ENCODE peak calls at places on chromosomes 13 and 19, in ten cellular contexts. One of them, this sample, is unnamed.

GRCh38 chr13:47046706-47047105 is 149.9 kb upstream of the HTR2A start:
- DNase-seq in CD4-positive, alpha-beta T cell: no peak
- DNase-seq in RPMI7951: no peak
- DNase-seq in MV-4-11: no peak
- DNase-seq in mesothelial cell of epicardium: no peak
- DNase-seq in GM12892: no peak
- DNase-seq in keratinocyte: no peak
- DNase-seq in sciatic nerve: no peak
- DNase-seq in naive thymus-derived CD4-positive, alpha-beta T cell: no peak
- DNase-seq in posterior vena cava: no peak
- DNase-seq in this sample: no peak

GRCh38 chr19:38298841-38299680 is 5.0 kb upstream of the C19orf33 start:
- DNase-seq in CD4-positive, alpha-beta T cell: no peak
- DNase-seq in RPMI7951: no peak
- DNase-seq in naive thymus-derived CD4-positive, alpha-beta T cell: no peak
- DNase-seq in MV-4-11: no peak
- DNase-seq in keratinocyte: no peak
- DNase-seq in mesothelial cell of epicardium: no peak
- DNase-seq in GM12892: no peak
- DNase-seq in posterior vena cava: no peak
- DNase-seq in sciatic nerve: no peak
- DNase-seq in this sample: no peak

GRCh38 chr13:48840366-48840765 is 135.3 kb upstream of the FNDC3A start:
- DNase-seq in keratinocyte: no peak
- DNase-seq in naive thymus-derived CD4-positive, alpha-beta T cell: no peak
- DNase-seq in posterior vena cava: no peak
- DNase-seq in RPMI7951: no peak
- DNase-seq in mesothelial cell of epicardium: no peak
- DNase-seq in sciatic nerve: no peak
- DNase-seq in MV-4-11: no peak
- DNase-seq in GM12892: no peak
- DNase-seq in CD4-positive, alpha-beta T cell: no peak
- DNase-seq in this sample: no peak

GRCh38 chr13:51501592-51502205 is 48.9 kb upstream of the INTS6 start:
- DNase-seq in MV-4-11: peak
- DNase-seq in GM12892: no peak
- DNase-seq in keratinocyte: no peak
- DNase-seq in mesothelial cell of epicardium: no peak
- DNase-seq in CD4-positive, alpha-beta T cell: no peak
- DNase-seq in posterior vena cava: no peak
- DNase-seq in RPMI7951: peak
- DNase-seq in sciatic nerve: no peak
- DNase-seq in naive thymus-derived CD4-positive, alpha-beta T cell: no peak
- DNase-seq in this sample: peak

GRCh38 chr19:19115954-19116353 is 22.3 kb downstream of the TMEM161A start:
- DNase-seq in posterior vena cava: no peak
- DNase-seq in GM12892: peak
- DNase-seq in CD4-positive, alpha-beta T cell: peak
- DNase-seq in keratinocyte: no peak
- DNase-seq in MV-4-11: no peak
- DNase-seq in RPMI7951: peak
- DNase-seq in sciatic nerve: no peak
- DNase-seq in naive thymus-derived CD4-positive, alpha-beta T cell: no peak
- DNase-seq in mesothelial cell of epicardium: no peak
- DNase-seq in this sample: no peak

GRCh38 chr19:920051-920857 is 3.1 kb downstream of the KISS1R start:
- DNase-seq in RPMI7951: peak
- DNase-seq in posterior vena cava: no peak
- DNase-seq in GM12892: peak
- DNase-seq in MV-4-11: peak
- DNase-seq in naive thymus-derived CD4-positive, alpha-beta T cell: peak
- DNase-seq in mesothelial cell of epicardium: no peak
- DNase-seq in sciatic nerve: no peak
- DNase-seq in CD4-positive, alpha-beta T cell: peak
- DNase-seq in keratinocyte: no peak
- DNase-seq in this sample: no peak

GRCh38 chr19:43902399-43902798 is 32.7 kb downstream of the ZNF45 start:
- DNase-seq in mesothelial cell of epicardium: no peak
- DNase-seq in CD4-positive, alpha-beta T cell: no peak
- DNase-seq in naive thymus-derived CD4-positive, alpha-beta T cell: no peak
- DNase-seq in keratinocyte: no peak
- DNase-seq in RPMI7951: no peak
- DNase-seq in posterior vena cava: no peak
- DNase-seq in MV-4-11: no peak
- DNase-seq in GM12892: no peak
- DNase-seq in sciatic nerve: no peak
- DNase-seq in this sample: no peak

GRCh38 chr13:76620036-76620435 is 266.2 kb downstream of the KCTD12 start:
- DNase-seq in naive thymus-derived CD4-positive, alpha-beta T cell: no peak
- DNase-seq in RPMI7951: no peak
- DNase-seq in mesothelial cell of epicardium: no peak
- DNase-seq in keratinocyte: no peak
- DNase-seq in GM12892: no peak
- DNase-seq in CD4-positive, alpha-beta T cell: no peak
- DNase-seq in posterior vena cava: no peak
- DNase-seq in sciatic nerve: no peak
- DNase-seq in MV-4-11: no peak
- DNase-seq in this sample: peak

GRCh38 chr13:20669162-20669561 is 34.3 kb upstream of the IL17D start:
- DNase-seq in RPMI7951: no peak
- DNase-seq in posterior vena cava: no peak
- DNase-seq in keratinocyte: no peak
- DNase-seq in naive thymus-derived CD4-positive, alpha-beta T cell: no peak
- DNase-seq in GM12892: no peak
- DNase-seq in mesothelial cell of epicardium: no peak
- DNase-seq in MV-4-11: no peak
- DNase-seq in sciatic nerve: no peak
- DNase-seq in CD4-positive, alpha-beta T cell: no peak
- DNase-seq in this sample: no peak

GRCh38 chr13:93624371-93624777 is 397.8 kb downstream of the GPC6 start:
- DNase-seq in GM12892: no peak
- DNase-seq in naive thymus-derived CD4-positive, alpha-beta T cell: no peak
- DNase-seq in MV-4-11: no peak
- DNase-seq in keratinocyte: no peak
- DNase-seq in sciatic nerve: no peak
- DNase-seq in posterior vena cava: no peak
- DNase-seq in RPMI7951: no peak
- DNase-seq in mesothelial cell of epicardium: no peak
- DNase-seq in CD4-positive, alpha-beta T cell: no peak
- DNase-seq in this sample: peak

GRCh38 chr19:771332-771785 is 20.4 kb downstream of the MISP start:
- DNase-seq in CD4-positive, alpha-beta T cell: peak
- DNase-seq in MV-4-11: peak
- DNase-seq in GM12892: peak
- DNase-seq in mesothelial cell of epicardium: no peak
- DNase-seq in posterior vena cava: no peak
- DNase-seq in naive thymus-derived CD4-positive, alpha-beta T cell: no peak
- DNase-seq in keratinocyte: no peak
- DNase-seq in RPMI7951: peak
- DNase-seq in sciatic nerve: no peak
- DNase-seq in this sample: peak

GRCh38 chr19:53657778-53658177 is 26.0 kb downstream of the DPRX start:
- DNase-seq in keratinocyte: no peak
- DNase-seq in MV-4-11: no peak
- DNase-seq in naive thymus-derived CD4-positive, alpha-beta T cell: no peak
- DNase-seq in sciatic nerve: no peak
- DNase-seq in GM12892: no peak
- DNase-seq in CD4-positive, alpha-beta T cell: no peak
- DNase-seq in mesothelial cell of epicardium: no peak
- DNase-seq in RPMI7951: no peak
- DNase-seq in posterior vena cava: no peak
- DNase-seq in this sample: no peak

GRCh38 chr13:43014162-43014561 is 9.2 kb upstream of the DNAJC15 start:
- DNase-seq in posterior vena cava: no peak
- DNase-seq in CD4-positive, alpha-beta T cell: no peak
- DNase-seq in GM12892: no peak
- DNase-seq in RPMI7951: no peak
- DNase-seq in keratinocyte: no peak
- DNase-seq in naive thymus-derived CD4-positive, alpha-beta T cell: no peak
- DNase-seq in MV-4-11: no peak
- DNase-seq in mesothelial cell of epicardium: no peak
- DNase-seq in sciatic nerve: no peak
- DNase-seq in this sample: no peak

GRCh38 chr13:73268306-73268705 is 209.5 kb downstream of the KLF5 start:
- DNase-seq in keratinocyte: peak
- DNase-seq in MV-4-11: no peak
- DNase-seq in naive thymus-derived CD4-positive, alpha-beta T cell: no peak
- DNase-seq in posterior vena cava: no peak
- DNase-seq in RPMI7951: peak
- DNase-seq in CD4-positive, alpha-beta T cell: no peak
- DNase-seq in GM12892: no peak
- DNase-seq in sciatic nerve: no peak
- DNase-seq in mesothelial cell of epicardium: no peak
- DNase-seq in this sample: no peak

GRCh38 chr19:3699071-3699740 is 1.1 kb downstream of the PIP5K1C start:
- DNase-seq in MV-4-11: peak
- DNase-seq in mesothelial cell of epicardium: no peak
- DNase-seq in CD4-positive, alpha-beta T cell: no peak
- DNase-seq in posterior vena cava: no peak
- DNase-seq in sciatic nerve: no peak
- DNase-seq in keratinocyte: no peak
- DNase-seq in naive thymus-derived CD4-positive, alpha-beta T cell: no peak
- DNase-seq in GM12892: peak
- DNase-seq in RPMI7951: peak
- DNase-seq in this sample: peak

GRCh38 chr13:57982782-57983181 is 351.2 kb downstream of the PCDH17 start:
- DNase-seq in RPMI7951: no peak
- DNase-seq in sciatic nerve: no peak
- DNase-seq in MV-4-11: no peak
- DNase-seq in GM12892: no peak
- DNase-seq in mesothelial cell of epicardium: no peak
- DNase-seq in CD4-positive, alpha-beta T cell: no peak
- DNase-seq in keratinocyte: no peak
- DNase-seq in posterior vena cava: no peak
- DNase-seq in naive thymus-derived CD4-positive, alpha-beta T cell: no peak
- DNase-seq in this sample: no peak

GRCh38 chr19:16024266-16025107 is 51.8 kb upstream of the TPM4 start:
- DNase-seq in posterior vena cava: peak
- DNase-seq in naive thymus-derived CD4-positive, alpha-beta T cell: no peak
- DNase-seq in keratinocyte: no peak
- DNase-seq in CD4-positive, alpha-beta T cell: no peak
- DNase-seq in sciatic nerve: no peak
- DNase-seq in GM12892: no peak
- DNase-seq in MV-4-11: no peak
- DNase-seq in RPMI7951: no peak
- DNase-seq in mesothelial cell of epicardium: no peak
- DNase-seq in this sample: no peak

GRCh38 chr19:35274323-35274722 is 5.6 kb downstream of the USF2 start:
- DNase-seq in posterior vena cava: no peak
- DNase-seq in RPMI7951: no peak
- DNase-seq in GM12892: no peak
- DNase-seq in mesothelial cell of epicardium: no peak
- DNase-seq in MV-4-11: peak
- DNase-seq in CD4-positive, alpha-beta T cell: no peak
- DNase-seq in naive thymus-derived CD4-positive, alpha-beta T cell: no peak
- DNase-seq in keratinocyte: no peak
- DNase-seq in sciatic nerve: no peak
- DNase-seq in this sample: no peak

GRCh38 chr13:30186644-30187431 is 120.5 kb downstream of the KATNAL1 start:
- DNase-seq in mesothelial cell of epicardium: no peak
- DNase-seq in sciatic nerve: no peak
- DNase-seq in posterior vena cava: no peak
- DNase-seq in CD4-positive, alpha-beta T cell: no peak
- DNase-seq in keratinocyte: no peak
- DNase-seq in naive thymus-derived CD4-positive, alpha-beta T cell: no peak
- DNase-seq in MV-4-11: no peak
- DNase-seq in RPMI7951: peak
- DNase-seq in GM12892: no peak
- DNase-seq in this sample: peak

GRCh38 chr19:11624064-11624463 is 26.8 kb downstream of the ZNF627 start:
- DNase-seq in CD4-positive, alpha-beta T cell: no peak
- DNase-seq in GM12892: no peak
- DNase-seq in keratinocyte: no peak
- DNase-seq in mesothelial cell of epicardium: no peak
- DNase-seq in sciatic nerve: no peak
- DNase-seq in posterior vena cava: no peak
- DNase-seq in MV-4-11: no peak
- DNase-seq in RPMI7951: peak
- DNase-seq in naive thymus-derived CD4-positive, alpha-beta T cell: no peak
- DNase-seq in this sample: peak

GRCh38 chr19:3112375-3113099 is 18.4 kb downstream of the GNA11 start:
- DNase-seq in GM12892: no peak
- DNase-seq in keratinocyte: no peak
- DNase-seq in posterior vena cava: no peak
- DNase-seq in MV-4-11: no peak
- DNase-seq in sciatic nerve: no peak
- DNase-seq in RPMI7951: no peak
- DNase-seq in CD4-positive, alpha-beta T cell: no peak
- DNase-seq in mesothelial cell of epicardium: no peak
- DNase-seq in naive thymus-derived CD4-positive, alpha-beta T cell: no peak
- DNase-seq in this sample: no peak

GRCh38 chr19:7926021-7926726 is at the start of gene CTXN1:
- DNase-seq in CD4-positive, alpha-beta T cell: peak
- DNase-seq in GM12892: peak
- DNase-seq in MV-4-11: peak
- DNase-seq in mesothelial cell of epicardium: peak
- DNase-seq in keratinocyte: no peak
- DNase-seq in posterior vena cava: peak
- DNase-seq in naive thymus-derived CD4-positive, alpha-beta T cell: peak
- DNase-seq in sciatic nerve: peak
- DNase-seq in RPMI7951: peak
- DNase-seq in this sample: no peak

GRCh38 chr19:44747739-44748425 is 626 bp upstream of the BCL3 start:
- DNase-seq in keratinocyte: no peak
- DNase-seq in MV-4-11: peak
- DNase-seq in sciatic nerve: peak
- DNase-seq in RPMI7951: peak
- DNase-seq in posterior vena cava: peak
- DNase-seq in CD4-positive, alpha-beta T cell: no peak
- DNase-seq in naive thymus-derived CD4-positive, alpha-beta T cell: peak
- DNase-seq in GM12892: no peak
- DNase-seq in mesothelial cell of epicardium: peak
- DNase-seq in this sample: peak

GRCh38 chr19:33064117-33064777 is 441 bp downstream of the RHPN2 start:
- DNase-seq in naive thymus-derived CD4-positive, alpha-beta T cell: no peak
- DNase-seq in sciatic nerve: peak
- DNase-seq in RPMI7951: no peak
- DNase-seq in keratinocyte: no peak
- DNase-seq in GM12892: peak
- DNase-seq in MV-4-11: no peak
- DNase-seq in mesothelial cell of epicardium: peak
- DNase-seq in CD4-positive, alpha-beta T cell: peak
- DNase-seq in posterior vena cava: no peak
- DNase-seq in this sample: no peak

GRCh38 chr13:83327091-83327490 is 555.2 kb downstream of the SLITRK1 start:
- DNase-seq in naive thymus-derived CD4-positive, alpha-beta T cell: no peak
- DNase-seq in sciatic nerve: no peak
- DNase-seq in mesothelial cell of epicardium: no peak
- DNase-seq in GM12892: no peak
- DNase-seq in keratinocyte: no peak
- DNase-seq in RPMI7951: no peak
- DNase-seq in MV-4-11: no peak
- DNase-seq in CD4-positive, alpha-beta T cell: no peak
- DNase-seq in posterior vena cava: no peak
- DNase-seq in this sample: peak

GRCh38 chr13:83876546-83876945 is 5.7 kb downstream of the SLITRK1 start:
- DNase-seq in MV-4-11: no peak
- DNase-seq in sciatic nerve: no peak
- DNase-seq in keratinocyte: no peak
- DNase-seq in GM12892: no peak
- DNase-seq in RPMI7951: no peak
- DNase-seq in posterior vena cava: no peak
- DNase-seq in CD4-positive, alpha-beta T cell: no peak
- DNase-seq in mesothelial cell of epicardium: no peak
- DNase-seq in naive thymus-derived CD4-positive, alpha-beta T cell: no peak
- DNase-seq in this sample: no peak

GRCh38 chr19:29510701-29511265 is 15.0 kb upstream of the VSTM2B start:
- DNase-seq in sciatic nerve: no peak
- DNase-seq in posterior vena cava: peak
- DNase-seq in RPMI7951: no peak
- DNase-seq in MV-4-11: no peak
- DNase-seq in GM12892: no peak
- DNase-seq in mesothelial cell of epicardium: no peak
- DNase-seq in keratinocyte: no peak
- DNase-seq in naive thymus-derived CD4-positive, alpha-beta T cell: no peak
- DNase-seq in CD4-positive, alpha-beta T cell: no peak
- DNase-seq in this sample: no peak

GRCh38 chr19:48560095-48560530 is 8.1 kb downstream of the SULT2B1 start:
- DNase-seq in CD4-positive, alpha-beta T cell: no peak
- DNase-seq in GM12892: no peak
- DNase-seq in sciatic nerve: no peak
- DNase-seq in posterior vena cava: no peak
- DNase-seq in MV-4-11: peak
- DNase-seq in mesothelial cell of epicardium: no peak
- DNase-seq in RPMI7951: no peak
- DNase-seq in keratinocyte: no peak
- DNase-seq in naive thymus-derived CD4-positive, alpha-beta T cell: no peak
- DNase-seq in this sample: no peak